ENCODE peak calls at places on chromosomes 7 and 10, in seven cellular contexts. V is HCT116, D is right lobe of liver, R is breast epithelium, U is sigmoid colon, H is adrenal gland, F is uterus. C is an unnamed sample.

GRCh38 chr10:71437537-71438058 is 40.9 kb downstream of the CDH23 start:
- DNase-seq in H (no peak), F (no peak), U (no peak), D (no peak), R (peak; percentile 19), V (no peak), C (no peak)

GRCh38 chr10:22252801-22253577 is 35.2 kb upstream of the EBLN1 start:
- DNase-seq in D (peak; percentile 47), F (peak; percentile 59), U (peak; percentile 75), H (peak; percentile 21), V (no peak), R (no peak), C (peak; percentile 30)

GRCh38 chr7:75537731-75538130 is 45.6 kb downstream of the SPDYE5 start:
- DNase-seq in R (no peak), H (no peak), F (no peak), V (no peak), U (peak; percentile 20), D (peak; percentile 37), C (no peak)

GRCh38 chr7:143896667-143897066 is 5.3 kb downstream of the TCAF1 start:
- DNase-seq in U (no peak), R (no peak), H (no peak), D (no peak), V (no peak), F (no peak), C (no peak)

GRCh38 chr7:114112806-114113205 is 194.0 kb upstream of the PPP1R3A start:
- DNase-seq in F (no peak), V (no peak), H (no peak), U (no peak), D (no peak), R (no peak), C (no peak)

GRCh38 chr10:19294233-19294632 is 245.6 kb downstream of the MALRD1 start:
- DNase-seq in H (no peak), D (no peak), F (no peak), V (no peak), U (no peak), R (no peak), C (no peak)

GRCh38 chr10:89295597-89295996 is 6.2 kb upstream of the IFIT2 start:
- DNase-seq in U (no peak), D (no peak), R (no peak), V (no peak), H (no peak), F (no peak), C (no peak)

GRCh38 chr10:131083915-131084790 is 227.4 kb downstream of the TCERG1L start:
- DNase-seq in U (peak; percentile 58), F (no peak), H (no peak), R (no peak), D (no peak), V (no peak), C (no peak)

GRCh38 chr7:116395125-116395791 is 104.3 kb upstream of the CAV2 start:
- DNase-seq in D (no peak), U (no peak), V (peak; percentile 69), R (no peak), H (no peak), F (no peak), C (no peak)

GRCh38 chr10:126187399-126187798 is 200.9 kb downstream of the ADAM12 start:
- DNase-seq in F (no peak), R (no peak), U (no peak), H (no peak), V (no peak), D (no peak), C (no peak)

GRCh38 chr10:73799899-73800559 is 11.4 kb downstream of the NDST2 start:
- DNase-seq in F (no peak), H (no peak), U (no peak), R (no peak), D (no peak), V (no peak), C (no peak)

GRCh38 chr10:73797324-73798025 is 12.1 kb downstream of the ZSWIM8 start:
- DNase-seq in R (no peak), V (no peak), D (no peak), F (no peak), U (peak; percentile 64), H (no peak), C (no peak)

GRCh38 chr10:73798087-73798486 is 12.7 kb downstream of the ZSWIM8 start:
- DNase-seq in D (no peak), U (peak; percentile 62), V (no peak), F (no peak), H (no peak), R (no peak), C (no peak)

GRCh38 chr10:73800560-73801252 is 10.7 kb downstream of the NDST2 start:
- DNase-seq in R (no peak), V (no peak), U (no peak), D (no peak), H (no peak), F (no peak), C (no peak)

DNA sequence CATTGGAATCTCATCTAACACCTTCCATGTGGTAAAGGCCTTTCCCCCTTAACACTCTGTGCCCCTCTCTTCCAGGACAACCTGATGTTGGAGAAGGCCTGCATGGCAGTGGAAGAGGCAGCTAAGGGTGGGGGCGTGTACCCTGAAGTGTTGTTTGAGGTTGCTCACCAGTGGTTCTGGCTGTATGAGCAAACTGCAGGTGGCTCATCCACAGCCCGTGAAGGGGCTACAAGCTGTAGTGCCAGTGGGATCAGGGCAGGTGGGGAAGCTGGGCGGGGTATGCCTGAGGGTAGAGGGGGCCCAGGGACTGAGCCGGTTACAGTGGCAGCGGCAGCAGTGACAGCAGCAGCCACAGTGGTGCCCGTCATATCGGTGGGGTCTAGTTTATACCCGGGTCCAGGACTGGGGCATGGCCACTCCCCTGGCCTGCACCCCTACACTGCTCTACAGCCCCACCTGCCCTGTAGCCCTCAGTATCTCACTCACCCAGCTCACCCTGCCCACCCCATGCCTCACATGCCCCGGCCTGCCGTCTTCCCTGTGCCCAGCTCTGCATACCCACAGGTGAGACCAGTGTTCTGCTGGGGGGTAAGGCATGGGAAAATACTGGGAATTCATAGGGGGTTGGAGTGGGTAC is 12.4 kb downstream of the NDST2 start:
- DNase-seq in D (no peak), V (no peak), H (no peak), U (peak; percentile 63), F (no peak), R (no peak), C (no peak)
- TF ChIP-seq POLR2A in D (no peak), V (no peak), H (no peak), U (no peak), F (no peak), R (no peak), C (no peak)

GRCh38 chr10:73998623-73999622 is 1.0 kb downstream of the VCL start:
- DNase-seq in H (peak; percentile 31), V (peak; percentile 34), D (peak; percentile 58), U (peak; percentile 90), F (peak; percentile 75), R (peak; percentile 70), C (peak; percentile 60)

GRCh38 chr10:73997479-73997805 is 474 bp upstream of the VCL start:
- DNase-seq in D (no peak), H (no peak), R (no peak), F (no peak), V (no peak), U (no peak), C (no peak)

GRCh38 chr10:73999703-74000102 is 1.8 kb downstream of the VCL start:
- DNase-seq in H (no peak), R (no peak), U (no peak), D (no peak), F (no peak), V (no peak), C (no peak)

GRCh38 chr10:73997806-73998622 is at the start of gene VCL:
- DNase-seq in F (peak; percentile 100), V (peak; percentile 95), H (peak; percentile 98), D (peak; percentile 99), U (peak; percentile 99), R (peak; percentile 99), C (peak; percentile 99)

DNA sequence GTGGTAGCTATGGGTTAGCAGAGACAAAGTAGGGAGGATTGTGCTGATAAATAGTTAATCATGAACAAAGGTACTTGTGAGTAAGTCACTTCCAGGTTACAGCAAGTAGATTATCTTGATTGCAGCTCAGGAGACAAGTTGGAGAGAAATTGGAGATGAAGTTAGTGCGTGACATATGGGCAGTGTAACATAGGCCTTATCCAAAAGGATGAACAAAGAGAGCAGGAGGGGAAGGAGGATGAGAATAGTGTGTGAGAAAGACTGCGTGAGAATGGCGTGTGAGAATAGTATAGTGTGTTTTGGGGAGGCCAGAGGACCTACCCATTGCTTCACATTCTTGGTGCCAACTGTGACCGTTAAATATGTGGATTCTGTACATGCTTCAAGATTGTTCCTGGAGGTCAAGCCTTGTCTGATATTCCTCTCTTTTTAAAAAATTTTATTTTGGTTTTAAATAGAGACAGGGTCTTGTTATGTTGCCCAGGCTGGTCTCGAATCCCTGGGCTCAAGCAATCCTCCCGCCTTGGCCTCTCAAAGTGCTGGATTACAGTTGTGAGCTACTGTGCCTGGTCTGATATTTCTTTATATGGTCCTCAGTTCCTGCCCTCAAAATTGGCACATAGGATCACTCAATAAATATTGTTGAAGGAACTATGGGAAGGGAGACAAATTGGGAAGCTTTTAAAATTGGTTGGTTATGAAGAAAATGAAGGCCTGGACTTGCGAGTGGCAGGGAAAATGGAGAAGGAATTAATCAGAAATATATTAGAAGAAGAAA is 3.2 kb downstream of the VCL start:
- DNase-seq in D (no peak), H (no peak), U (no peak), V (no peak), R (no peak), F (no peak), C (no peak)
- H3K27me3 ChIP-seq in D (no peaks in the 10 kb centered on the region), H (no peaks in the 10 kb centered on the region), U (no peaks in the 10 kb centered on the region), V (no peaks in the 10 kb centered on the region), R (no peaks in the 10 kb centered on the region), F (no peaks in the 10 kb centered on the region), C (no peaks in the 10 kb centered on the region)

DNA sequence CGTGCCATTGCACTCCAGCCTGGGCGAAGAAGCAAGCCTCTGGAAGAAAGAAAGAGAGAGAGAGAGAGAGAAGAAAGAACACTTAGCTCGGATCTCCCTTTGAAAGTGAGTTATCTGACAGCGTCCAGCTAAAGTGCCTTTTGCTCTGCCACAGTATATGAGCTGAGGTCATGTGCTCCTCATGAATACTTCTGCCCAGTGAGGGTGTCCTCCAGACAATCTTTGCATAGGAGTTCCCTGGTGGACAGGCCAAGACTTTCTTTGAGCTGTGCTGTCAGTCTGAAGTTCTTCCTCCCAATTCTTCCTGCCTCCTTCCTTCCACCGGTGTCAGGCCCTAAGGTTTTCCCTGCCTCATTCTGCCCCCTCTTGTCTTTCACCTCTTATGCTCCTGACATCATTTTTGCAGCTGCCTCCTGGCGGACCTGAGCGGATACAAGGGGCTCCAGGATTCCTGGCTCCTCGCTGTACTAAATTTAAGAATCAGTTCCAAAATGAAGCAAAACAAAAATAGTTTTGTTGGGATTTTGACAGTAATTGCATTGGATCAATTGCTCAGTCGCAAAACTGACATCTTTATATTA is 31.9 kb downstream of the XRCC2 start:
- DNase-seq in V (no peak), U (no peak), R (no peak), H (no peak), F (no peak), D (no peak), C (no peak)
- TF ChIP-seq POLR2A in V (no peak), U (no peak), R (no peak), H (no peak), F (no peak), D (no peak), C (no peak)

GRCh38 chr7:149785402-149785801 is 12.0 kb upstream of the ZNF467 start:
- DNase-seq in D (no peak), V (no peak), R (no peak), F (no peak), H (no peak), U (no peak), C (no peak)
- H3K27me3 ChIP-seq in D (no peaks in the 10 kb centered on the region), V (no peaks in the 10 kb centered on the region), R (peaks cover 26% of the 10 kb centered on the region), F (no peaks in the 10 kb centered on the region), H (peaks cover 14% of the 10 kb centered on the region), U (peaks cover 13% of the 10 kb centered on the region), C (peaks cover 30% of the 10 kb centered on the region)

C was measured in stomach.